ENCODE peak calls at places on chromosomes 12 and 14, in ten cellular contexts. F is PC-3, Z is MM.1S, L is SK-N-SH, I is GM23248, X is OCI-LY7, V is hepatocyte, U is HCT116, R is GM23338, P is PC-9. Q is an unnamed sample.

GRCh38 chr14:89429206-89430091 is 12.4 kb upstream of the FOXN3 start:
- DNase-seq in F (no peak), Z (no peak), L (peak; percentile 28), I (peak; percentile 56), X (peak; percentile 58), V (peak; percentile 24), U (no peak), R (no peak), P (no peak), Q (no peak)

GRCh38 chr12:3587402-3588013 is 96.5 kb downstream of the PRMT8 start:
- DNase-seq in F (no peak), Z (no peak), L (no peak), I (no peak), X (no peak), V (no peak), U (no peak), R (no peak), P (no peak), Q (no peak)

GRCh38 chr14:26845106-26845818 is 247.4 kb upstream of the NOVA1 start:
- DNase-seq in F (no peak), Z (no peak), L (no peak), I (no peak), X (no peak), V (peak; percentile 9), U (no peak), R (no peak), P (no peak), Q (peak; percentile 27)

GRCh38 chr12:128761305-128761880 is 62.4 kb downstream of the SLC15A4 start:
- DNase-seq in F (no peak), Z (no peak), L (no peak), I (no peak), X (no peak), V (no peak), U (no peak), R (no peak), P (no peak), Q (no peak)

GRCh38 chr14:71322660-71323250 is 415.5 kb downstream of the PCNX1 start:
- DNase-seq in F (peak; percentile 61), Z (peak; percentile 30), L (peak; percentile 24), I (peak; percentile 69), X (peak; percentile 72), V (peak; percentile 59), U (no peak), R (no peak), P (peak; percentile 45), Q (peak; percentile 70)

GRCh38 chr12:98745578-98746391 is 100.7 kb downstream of the APAF1 start:
- DNase-seq in F (no peak), Z (no peak), L (peak; percentile 48), I (peak; percentile 53), X (no peak), V (no peak), U (no peak), R (peak; percentile 57), P (no peak), Q (peak; percentile 53)

GRCh38 chr12:113889806-113890581 is 76.1 kb downstream of the RBM19 start:
- DNase-seq in F (no peak), Z (no peak), L (peak; percentile 76), I (no peak), X (no peak), V (no peak), U (no peak), R (peak; percentile 25), P (no peak), Q (no peak)

GRCh38 chr14:105477659-105478623 is 3.3 kb downstream of the CRIP2 start:
- DNase-seq in F (no peak), Z (no peak), L (no peak), I (no peak), X (no peak), V (no peak), U (no peak), R (peak; percentile 42), P (no peak), Q (no peak)

GRCh38 chr12:57099766-57100165 is 10.9 kb downstream of the NAB2 start:
- DNase-seq in F (no peak), Z (no peak), L (peak; percentile 4), I (no peak), X (no peak), V (no peak), U (no peak), R (no peak), P (no peak), Q (no peak)

GRCh38 chr12:57103856-57104255 is 7.3 kb downstream of the STAT6 start:
- DNase-seq in F (no peak), Z (no peak), L (no peak), I (no peak), X (no peak), V (no peak), U (no peak), R (no peak), P (no peak), Q (no peak)

GRCh38 chr12:57099062-57099714 is 10.3 kb downstream of the NAB2 start:
- DNase-seq in F (peak; percentile 34), Z (no peak), L (peak; percentile 4), I (peak; percentile 69), X (no peak), V (no peak), U (no peak), R (no peak), P (no peak), Q (no peak)

GRCh38 chr12:57104292-57104910 is 6.8 kb downstream of the STAT6 start:
- DNase-seq in F (no peak), Z (no peak), L (peak; percentile 23), I (no peak), X (no peak), V (no peak), U (no peak), R (no peak), P (no peak), Q (no peak)

DNA sequence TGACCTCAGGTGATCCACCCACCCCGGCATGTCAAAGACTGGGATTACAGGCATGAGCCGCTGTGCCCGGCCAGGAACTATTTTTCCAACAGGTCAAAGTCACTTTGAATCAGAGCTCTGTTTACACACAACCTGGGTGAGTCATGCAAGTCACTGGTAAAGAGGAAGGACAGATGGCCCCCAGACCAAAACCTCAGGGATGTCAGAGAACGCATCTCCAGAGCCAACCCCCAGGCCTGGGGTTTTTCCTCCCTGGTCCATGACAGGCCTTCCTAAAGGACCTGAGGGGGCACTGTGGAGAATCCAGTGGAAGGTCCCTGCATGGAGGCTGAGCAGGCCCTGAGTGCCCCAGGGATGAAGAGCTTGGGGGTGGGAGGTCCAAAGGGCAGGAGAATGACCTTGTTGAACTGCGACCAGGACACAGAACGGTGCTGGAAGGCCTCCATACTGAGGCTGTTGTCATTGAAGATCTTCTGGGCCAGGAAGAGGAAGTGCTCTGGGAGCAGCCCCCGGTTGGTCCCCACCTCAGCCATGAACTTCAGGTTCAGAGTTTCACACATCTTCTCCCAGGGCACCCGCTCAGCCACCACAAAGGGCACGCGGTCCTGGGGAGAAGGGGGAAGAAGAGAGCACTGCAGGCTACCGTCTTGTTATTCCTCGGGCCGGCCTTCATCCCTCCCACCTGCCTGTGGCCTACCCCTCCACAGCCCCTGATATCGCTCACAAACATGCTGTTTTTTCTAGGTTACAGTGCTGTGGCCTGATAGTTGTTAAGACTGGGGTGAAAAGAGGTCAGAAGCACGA is 9.1 kb downstream of the STAT6 start:
- DNase-seq in F (peak; percentile 66), Z (no peak), L (peak; percentile 40), I (no peak), X (no peak), V (peak; percentile 81), U (no peak), R (no peak), P (no peak), Q (no peak)
- H4K20me1 ChIP-seq in F (no peaks in the 10 kb centered on the region), Z (no peaks in the 10 kb centered on the region), L (no peaks in the 10 kb centered on the region), I (no peaks in the 10 kb centered on the region), X (no peaks in the 10 kb centered on the region), V (peaks cover 5% of the 10 kb centered on the region), U (no peaks in the 10 kb centered on the region), R (no peaks in the 10 kb centered on the region), P (no peaks in the 10 kb centered on the region), Q (no peaks in the 10 kb centered on the region)

GRCh38 chr12:67014642-67015041 is 254.5 kb upstream of the CAND1 start:
- DNase-seq in F (no peak), Z (no peak), L (no peak), I (no peak), X (no peak), V (no peak), U (no peak), R (no peak), P (no peak), Q (no peak)

GRCh38 chr12:67018105-67018504 is 251.1 kb upstream of the CAND1 start:
- DNase-seq in F (peak; percentile 27), Z (no peak), L (no peak), I (no peak), X (no peak), V (no peak), U (no peak), R (peak; percentile 78), P (no peak), Q (no peak)

GRCh38 chr12:67019070-67019469 is 250.1 kb upstream of the CAND1 start:
- DNase-seq in F (no peak), Z (no peak), L (no peak), I (no peak), X (no peak), V (no peak), U (no peak), R (no peak), P (no peak), Q (no peak)
- H3K9me2 ChIP-seq in F (no peaks in the 10 kb centered on the region), Z (no peaks in the 10 kb centered on the region), L (no peaks in the 10 kb centered on the region), I (no peaks in the 10 kb centered on the region), X (no peaks in the 10 kb centered on the region), V (no peaks in the 10 kb centered on the region), U (no peaks in the 10 kb centered on the region), R (no peaks in the 10 kb centered on the region), P (no peaks in the 10 kb centered on the region), Q (no peaks in the 10 kb centered on the region)

DNA sequence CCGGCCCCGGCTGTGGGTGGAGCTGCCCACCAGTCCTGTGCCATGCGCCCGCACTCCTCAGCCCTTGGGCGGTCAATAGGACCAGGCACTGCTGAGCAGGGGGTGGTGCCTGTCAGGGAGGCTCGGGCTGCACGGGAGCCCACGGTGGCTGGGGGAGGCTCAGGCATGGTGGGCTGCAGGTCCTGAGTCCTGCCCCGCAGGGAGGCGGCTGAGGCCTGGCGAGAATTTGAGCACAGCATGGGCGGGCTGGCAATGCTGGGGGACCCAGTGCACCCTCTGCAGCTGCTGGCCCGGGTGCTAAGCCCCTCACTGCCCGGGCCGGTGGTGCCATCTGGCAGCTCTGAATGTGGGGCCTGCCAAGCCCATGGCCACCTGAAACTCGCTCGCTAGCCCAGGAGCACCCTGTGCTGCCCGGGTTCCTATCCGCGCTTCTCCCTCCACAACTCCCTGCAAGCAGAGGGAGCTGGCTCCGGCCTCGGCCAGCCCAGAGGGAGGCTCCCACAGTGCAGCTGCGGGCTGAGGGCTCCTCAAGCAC is 1371.1 kb downstream of the FSCB start:
- DNase-seq in F (no peak), Z (no peak), L (no peak), I (no peak), X (no peak), V (no peak), U (no peak), R (no peak), P (no peak), Q (no peak)
- H4K20me1 ChIP-seq in F (no peaks in the 10 kb centered on the region), Z (no peaks in the 10 kb centered on the region), L (no peaks in the 10 kb centered on the region), I (no peaks in the 10 kb centered on the region), X (no peaks in the 10 kb centered on the region), V (no peaks in the 10 kb centered on the region), U (no peaks in the 10 kb centered on the region), R (no peaks in the 10 kb centered on the region), P (no peaks in the 10 kb centered on the region), Q (no peaks in the 10 kb centered on the region)

DNA sequence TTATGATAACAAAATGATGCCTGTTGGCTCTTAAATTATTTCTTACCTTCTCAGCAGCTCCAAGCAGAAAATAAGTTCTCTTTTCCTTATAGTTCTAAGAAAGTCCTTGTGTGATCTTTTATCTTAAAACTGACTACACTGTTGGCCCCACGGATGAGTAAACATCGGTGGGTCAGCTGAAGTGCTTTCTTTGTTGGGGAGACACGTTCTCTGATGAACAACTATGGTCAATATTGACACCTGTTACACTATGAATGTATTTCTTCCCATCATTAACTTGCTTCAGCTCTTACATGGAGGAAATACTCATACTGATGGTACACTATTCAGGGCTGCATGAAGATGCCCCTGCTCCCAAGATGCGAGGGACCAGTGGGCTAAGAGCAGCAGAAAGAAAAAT is 110.8 kb upstream of the EEA1 start:
- DNase-seq in F (no peak), Z (no peak), L (no peak), I (no peak), X (no peak), V (no peak), U (no peak), R (no peak), P (no peak), Q (no peak)
- H3K9me2 ChIP-seq in F (no peaks in the 10 kb centered on the region), Z (no peaks in the 10 kb centered on the region), L (no peaks in the 10 kb centered on the region), I (no peaks in the 10 kb centered on the region), X (no peaks in the 10 kb centered on the region), V (no peaks in the 10 kb centered on the region), U (no peaks in the 10 kb centered on the region), R (peaks cover 10% of the 10 kb centered on the region), P (no peaks in the 10 kb centered on the region), Q (no peaks in the 10 kb centered on the region)

Q was measured in Karpas-422.